ENCODE peak calls at places on chromosomes 2 and 18, in nine cellular contexts. O, T, B, G, J, M, W, L and C are unnamed samples.

GRCh38 chr2:145635706-145636427 is 1115.9 kb upstream of the ZEB2 start:
- DNase-seq in J (no peak), G (no peak), T (peak; percentile 36), B (no peak), O (no peak), M (no peak), L (no peak), W (no peak), C (no peak)

GRCh38 chr2:25794544-25795276 is 83.6 kb downstream of the ASXL2 start:
- DNase-seq in B (no peak), G (no peak), O (no peak), M (no peak), J (peak; percentile 14), T (no peak), W (no peak), L (peak; percentile 8), C (no peak)

GRCh38 chr2:235263205-235264120 is 230.4 kb upstream of the AGAP1 start:
- DNase-seq in L (peak; percentile 91), W (peak; percentile 34), M (peak; percentile 10), G (peak; percentile 63), T (peak; percentile 70), O (peak; percentile 66), B (no peak), J (no peak), C (peak; percentile 64)

GRCh38 chr2:200964498-200964897 is 1.0 kb upstream of the ORC2 start:
- DNase-seq in B (no peak), M (no peak), L (no peak), W (no peak), O (no peak), J (peak; percentile 12), G (no peak), T (no peak), C (no peak)

GRCh38 chr2:204545861-204546773 is 842 bp downstream of the PARD3B start:
- DNase-seq in L (no peak), T (no peak), J (no peak), G (no peak), B (peak; percentile 84), W (no peak), M (no peak), O (no peak), C (peak; percentile 86)

GRCh38 chr2:43453771-43454170 is 142.1 kb downstream of the THADA start:
- DNase-seq in L (no peak), J (no peak), B (no peak), M (no peak), T (no peak), W (no peak), O (no peak), G (no peak), C (no peak)

GRCh38 chr2:191321861-191322662 is 76.9 kb downstream of the MYO1B start:
- DNase-seq in G (peak; percentile 55), B (no peak), O (peak; percentile 45), W (peak; percentile 53), M (no peak), J (peak; percentile 64), T (no peak), L (peak; percentile 39), C (no peak)

GRCh38 chr2:36564377-36564930 is 33.5 kb downstream of the FEZ2 start:
- DNase-seq in T (no peak), O (no peak), M (no peak), L (no peak), J (no peak), W (no peak), B (no peak), G (no peak), C (no peak)

GRCh38 chr2:66569321-66569851 is 134.5 kb downstream of the MEIS1 start:
- DNase-seq in O (no peak), L (peak; percentile 75), M (no peak), G (peak; percentile 46), B (no peak), J (peak; percentile 86), T (no peak), W (peak; percentile 38), C (no peak)

GRCh38 chr18:31217038-31217437 is 54.4 kb upstream of the DSC1 start:
- DNase-seq in O (no peak), M (no peak), T (no peak), L (no peak), J (no peak), W (peak; percentile 26), G (no peak), B (no peak), C (no peak)

GRCh38 chr18:31223371-31223770 is 60.7 kb upstream of the DSC1 start:
- DNase-seq in L (no peak), W (no peak), B (no peak), T (no peak), M (no peak), G (no peak), J (no peak), O (no peak), C (no peak)

GRCh38 chr18:31218671-31219383 is 56.2 kb upstream of the DSC1 start:
- DNase-seq in L (no peak), T (no peak), O (no peak), G (no peak), B (no peak), W (no peak), J (no peak), M (no peak), C (no peak)

GRCh38 chr18:31217455-31217854 is 54.8 kb upstream of the DSC1 start:
- DNase-seq in M (no peak), T (no peak), G (no peak), W (no peak), B (no peak), L (peak; percentile 6), J (no peak), O (no peak), C (peak; percentile 16)

DNA sequence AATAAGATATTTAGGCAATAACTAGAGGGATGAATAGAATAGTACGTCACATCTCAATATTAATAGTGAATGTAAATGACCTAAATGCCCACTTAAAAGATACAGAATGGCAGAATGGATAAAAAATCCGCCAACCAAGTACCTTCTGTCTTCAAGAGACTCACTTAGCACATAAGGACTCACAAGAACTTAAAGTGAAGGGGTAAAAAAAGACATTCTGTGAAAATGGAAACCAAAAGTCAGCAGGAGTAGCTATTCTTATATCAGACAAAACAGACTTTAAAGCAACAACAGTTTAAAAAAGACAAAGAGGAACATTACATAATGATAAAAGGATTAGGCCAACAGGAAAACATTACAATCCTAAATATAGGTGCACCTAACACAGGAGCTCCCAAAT is 56.7 kb upstream of the DSC1 start:
- DNase-seq in B (no peak), T (no peak), G (no peak), M (no peak), L (no peak), W (no peak), O (no peak), J (no peak), C (no peak)
- H3K4me3 ChIP-seq in B (no peak overlapping the region), T (no peak overlapping the region), G (no peak overlapping the region), M (no peak overlapping the region), L (no peak overlapping the region), W (no peak overlapping the region), O (no peak overlapping the region), J (no peak overlapping the region), C (no peak overlapping the region)

GRCh38 chr2:15546297-15547098 is 14.6 kb downstream of the NBAS start:
- DNase-seq in W (no peak), G (no peak), O (no peak), T (no peak), J (no peak), L (no peak), B (no peak), M (no peak), C (no peak)
- TF ChIP-seq CTCF in W (peak; percentile 60), G (peak; percentile 8), O (peak; percentile 12), T (no peak), J (peak; percentile 29), L (peak; percentile 17), B (no peak), M (no peak), C (no peak)

GRCh38 chr2:110861616-110862260 is 129.4 kb downstream of the ACOXL start:
- DNase-seq in O (no peak), B (no peak), T (no peak), G (no peak), J (no peak), L (no peak), M (no peak), W (peak; percentile 89), C (no peak)

GRCh38 chr2:110858135-110858737 is 125.9 kb downstream of the ACOXL start:
- DNase-seq in W (no peak), B (no peak), J (no peak), G (no peak), M (no peak), T (no peak), L (no peak), O (no peak), C (no peak)

GRCh38 chr2:110863726-110864125 is 131.4 kb downstream of the ACOXL start:
- DNase-seq in W (no peak), L (no peak), T (no peak), B (no peak), G (no peak), O (no peak), M (no peak), J (no peak), C (no peak)

GRCh38 chr2:110860620-110861019 is 128.2 kb downstream of the ACOXL start:
- DNase-seq in W (no peak), L (no peak), B (no peak), M (no peak), T (no peak), G (no peak), O (no peak), J (no peak), C (no peak)

GRCh38 chr2:110858993-110859770 is 126.8 kb downstream of the ACOXL start:
- DNase-seq in G (no peak), M (no peak), B (no peak), O (no peak), J (no peak), T (no peak), L (no peak), W (peak; percentile 35), C (no peak)
- H3K4me3 ChIP-seq in G (no peak overlapping the region), M (no peak overlapping the region), B (no peak overlapping the region), O (no peak overlapping the region), J (no peak overlapping the region), T (no peak overlapping the region), L (no peak overlapping the region), W (no peak overlapping the region), C (no peak overlapping the region)

DNA sequence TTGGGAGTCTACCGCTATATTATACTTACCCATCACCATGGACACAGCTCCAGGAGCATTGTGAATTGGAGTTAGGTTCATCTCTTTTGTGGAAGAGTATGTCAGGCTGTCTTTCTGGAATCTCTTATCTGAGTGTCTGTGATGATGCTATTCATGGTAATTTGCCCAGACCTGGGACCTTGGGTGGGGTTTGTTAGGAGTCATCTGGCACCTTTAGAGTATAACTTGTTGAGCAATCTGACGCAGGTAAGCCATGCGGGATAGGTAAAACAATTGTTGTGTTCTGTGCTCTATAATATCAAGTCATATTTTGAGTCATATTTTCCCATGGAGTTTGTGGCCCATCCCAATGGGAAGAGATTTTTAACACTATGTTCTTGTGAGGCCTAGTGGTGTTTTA is 49.7 kb upstream of the MAPRE2 start:
- DNase-seq in M (no peak), O (no peak), W (no peak), L (no peak), G (no peak), J (no peak), T (no peak), B (no peak), C (no peak)
- TF ChIP-seq CTCF in M (no peak), O (no peak), W (no peak), L (no peak), G (no peak), J (no peak), T (no peak), B (no peak), C (no peak)